ENCODE peak calls at places on chromosomes 6 and 20, in four cellular contexts. A is HepG2, F is HCT116, P is K562. M is an unnamed sample.

GRCh38 chr6:44285552-44286284 is 15.5 kb downstream of the TMEM151B start:
- ATAC-seq in F (no peak), P (peak), A (peak), M (no peak)

GRCh38 chr20:13638162-13638495 is 603 bp downstream of the TASP1 start:
- ATAC-seq in P (no peak), F (peak), A (peak), M (no peak)

GRCh38 chr20:8490076-8490830 is 358.2 kb downstream of the PLCB1 start:
- ATAC-seq in F (no peak), A (no peak), P (no peak), M (peak)

GRCh38 chr6:145865175-145865574 is 50.6 kb upstream of the FBXO30 start:
- ATAC-seq in F (no peak), P (no peak), A (no peak), M (no peak)

GRCh38 chr6:152309648-152310047 is 327.5 kb downstream of the SYNE1 start:
- ATAC-seq in F (no peak), A (no peak), P (no peak), M (no peak)

GRCh38 chr6:170035104-170035503 is 255.8 kb downstream of the DLL1 start:
- ATAC-seq in F (no peak), A (no peak), P (no peak), M (no peak)

GRCh38 chr6:24506814-24507520 is 12.2 kb downstream of the ALDH5A1 start:
- ATAC-seq in P (no peak), A (no peak), F (no peak), M (no peak)

GRCh38 chr6:111837641-111838500 is 35.4 kb downstream of the FYN start:
- ATAC-seq in F (no peak), A (no peak), P (no peak), M (no peak)

GRCh38 chr6:150894191-150894744 is 28.8 kb downstream of the MTHFD1L start:
- ATAC-seq in A (no peak), F (no peak), P (no peak), M (no peak)

GRCh38 chr6:139942333-139942732 is 567.9 kb upstream of the CITED2 start:
- ATAC-seq in P (no peak), A (no peak), F (no peak), M (no peak)

GRCh38 chr20:59153355-59153681 is 10.3 kb upstream of the ZNF831 start:
- ATAC-seq in P (no peak), F (no peak), A (no peak), M (peak)

GRCh38 chr6:38192486-38192885 is 373.0 kb downstream of the ZFAND3 start:
- ATAC-seq in F (no peak), A (no peak), P (no peak), M (no peak)

GRCh38 chr6:14452567-14453527 is 335.3 kb downstream of the CD83 start:
- ATAC-seq in A (no peak), F (no peak), P (peak), M (peak)

GRCh38 chr6:160103825-160104100 is 17.9 kb upstream of the SLC22A1 start:
- ATAC-seq in P (no peak), A (no peak), F (no peak), M (no peak)

GRCh38 chr6:143279385-143279784 is 171.1 kb downstream of the ADAT2 start:
- ATAC-seq in F (peak), P (peak), A (peak), M (no peak)

GRCh38 chr6:85403331-85404015 is 46.4 kb upstream of the NT5E start:
- ATAC-seq in P (no peak), A (no peak), F (peak), M (no peak)

GRCh38 chr20:59850018-59850641 is 83.3 kb downstream of the SYCP2 start:
- ATAC-seq in A (peak), F (peak), P (peak), M (no peak)

GRCh38 chr6:111844376-111844775 is 28.9 kb downstream of the FYN start:
- ATAC-seq in F (no peak), A (no peak), P (peak), M (no peak)

GRCh38 chr6:7496266-7496875 is 45.1 kb upstream of the DSP start:
- ATAC-seq in F (no peak), A (no peak), P (no peak), M (no peak)

GRCh38 chr6:20827798-20828197 is 293.5 kb downstream of the CDKAL1 start:
- ATAC-seq in A (no peak), P (no peak), F (no peak), M (no peak)

GRCh38 chr6:501891-502601 is 110.5 kb downstream of the IRF4 start:
- ATAC-seq in A (no peak), P (no peak), F (no peak), M (no peak)

GRCh38 chr6:25927721-25928359 is 2.7 kb downstream of the SLC17A2 start:
- ATAC-seq in P (no peak), F (no peak), A (no peak), M (no peak)

GRCh38 chr20:63378626-63379025 is 17.5 kb upstream of the CHRNA4 start:
- ATAC-seq in F (no peak), P (peak), A (peak), M (no peak)

GRCh38 chr20:43900496-43900895 is 14.2 kb upstream of the TOX2 start:
- ATAC-seq in A (no peak), F (no peak), P (no peak), M (no peak)

GRCh38 chr6:130269969-130270635 is 47.4 kb upstream of the SAMD3 start:
- ATAC-seq in P (no peak), F (no peak), A (no peak), M (no peak)

GRCh38 chr6:6941201-6941600 is 166.6 kb upstream of the RREB1 start:
- ATAC-seq in F (no peak), P (no peak), A (no peak), M (no peak)

GRCh38 chr6:31529329-31530150 is 778 bp downstream of the MCCD1 start:
- ATAC-seq in F (peak), A (peak), P (peak), M (no peak)

GRCh38 chr6:81754906-81755305 is 2.4 kb upstream of the TENT5A start:
- ATAC-seq in F (no peak), A (no peak), P (no peak), M (no peak)
- TF ChIP-seq POLR2AphosphoS5 in F (no peak), A (no peak), P (no peak), M (no peak)

GRCh38 chr20:3825526-3825925 is 5.2 kb downstream of the AP5S1 start:
- ATAC-seq in F (no peak), P (peak), A (peak), M (no peak)
- TF ChIP-seq CTCF in F (no peak), P (no peak), A (peak), M (no peak)

GRCh38 chr6:90412538-90413369 is 116.1 kb upstream of the BACH2 start:
- ATAC-seq in A (no peak), P (no peak), F (no peak), M (no peak)
- H3K27ac ChIP-seq in A (no peak), P (no peak), F (no peak), M (no peak)

GRCh38 chr20:11235058-11235457 is 561.3 kb upstream of the JAG1 start:
- ATAC-seq in P (no peak), F (no peak), A (no peak), M (no peak)
- TF ChIP-seq POLR2AphosphoS5 in P (no peak), F (no peak), A (no peak), M (no peak)

GRCh38 chr6:41462980-41463930 is 82.9 kb upstream of the FOXP4 start:
- ATAC-seq in A (peak), F (peak), P (peak), M (peak)
- TF ChIP-seq CTCF in A (peak), F (peak), P (peak), M (no peak)

GRCh38 chr6:155883334-155883731 is 427.7 kb upstream of the NOX3 start:
- ATAC-seq in P (no peak), F (no peak), A (no peak), M (no peak)

GRCh38 chr6:155881845-155882526 is 426.3 kb upstream of the NOX3 start:
- ATAC-seq in A (peak), F (no peak), P (no peak), M (no peak)

GRCh38 chr6:155880905-155881304 is 425.3 kb upstream of the NOX3 start:
- ATAC-seq in F (no peak), P (no peak), A (no peak), M (peak)

GRCh38 chr6:155882527-155883333 is 427.1 kb upstream of the NOX3 start:
- ATAC-seq in F (no peak), P (no peak), A (no peak), M (no peak)

GRCh38 chr6:155883741-155884140 is 428.1 kb upstream of the NOX3 start:
- ATAC-seq in F (no peak), A (no peak), P (no peak), M (peak)
- H3K27ac ChIP-seq in F (no peak), A (no peak), P (no peak), M (no peak)

GRCh38 chr20:32764000-32764960 is 2.1 kb downstream of the DNMT3B start:
- ATAC-seq in F (no peak), A (no peak), P (peak), M (no peak)
- TF ChIP-seq POLR2AphosphoS5 in F (no peak), A (no peak), P (no peak), M (no peak)

GRCh38 chr20:35342154-35342769 is 50.0 kb upstream of the FAM83C start:
- ATAC-seq in F (peak), A (peak), P (peak), M (no peak)
- TF ChIP-seq CTCF in F (peak), A (peak), P (peak), M (peak)

GRCh38 chr6:157554747-157555146 is 173.8 kb downstream of the ZDHHC14 start:
- ATAC-seq in P (no peak), A (no peak), F (no peak), M (no peak)

GRCh38 chr6:157558049-157558448 is 177.1 kb downstream of the ZDHHC14 start:
- ATAC-seq in F (no peak), A (peak), P (peak), M (no peak)

GRCh38 chr6:157556671-157557430 is 175.9 kb downstream of the ZDHHC14 start:
- ATAC-seq in P (no peak), A (peak), F (no peak), M (no peak)

GRCh38 chr6:157557541-157557940 is 176.6 kb downstream of the ZDHHC14 start:
- ATAC-seq in P (peak), A (no peak), F (no peak), M (no peak)

GRCh38 chr6:157555795-157556645 is 175.0 kb downstream of the ZDHHC14 start:
- ATAC-seq in F (no peak), P (no peak), A (no peak), M (no peak)
- H3K27ac ChIP-seq in F (no peak), P (no peak), A (no peak), M (no peak)

GRCh38 chr6:168157272-168158007 is 78.4 kb upstream of the FRMD1 start:
- ATAC-seq in F (peak), P (no peak), A (peak), M (peak)
- TF ChIP-seq POLR2AphosphoS5 in F (no peak), P (no peak), A (no peak), M (peak)